ENCODE peak calls at places on chromosome 2, in eight cellular contexts. One of them, this sample, is unnamed.

GRCh38 chr2:106562232-106562631 is 75.1 kb downstream of the CD8B2 start:
- DNase-seq in activated T-cell treated with anti-CD3 and anti-CD28 coated beads, Interleukin-2, amount 50 U/mL, for 72 hours: no peak
- DNase-seq in SW 1271: no peak
- DNase-seq in caudate nucleus: no peak
- DNase-seq in AG08395: no peak
- DNase-seq in AG10803: no peak
- DNase-seq in AML-193: no peak
- DNase-seq in iPS-NIHi11: no peak
- DNase-seq in this sample: no peak

GRCh38 chr2:239955989-239956817 is 68.9 kb downstream of the NDUFA10 start:
- DNase-seq in activated T-cell treated with anti-CD3 and anti-CD28 coated beads, Interleukin-2, amount 50 U/mL, for 72 hours: no peak
- DNase-seq in SW 1271: no peak
- DNase-seq in caudate nucleus: no peak
- DNase-seq in AG08395: no peak
- DNase-seq in AG10803: no peak
- DNase-seq in AML-193: no peak
- DNase-seq in iPS-NIHi11: no peak
- DNase-seq in this sample: no peak

GRCh38 chr2:233831011-233831721 is 23.2 kb downstream of the HJURP start:
- DNase-seq in activated T-cell treated with anti-CD3 and anti-CD28 coated beads, Interleukin-2, amount 50 U/mL, for 72 hours: no peak
- DNase-seq in SW 1271: no peak
- DNase-seq in caudate nucleus: no peak
- DNase-seq in AG08395: no peak
- DNase-seq in AG10803: no peak
- DNase-seq in AML-193: no peak
- DNase-seq in iPS-NIHi11: no peak
- DNase-seq in this sample: no peak

GRCh38 chr2:6960659-6961058 is 43.4 kb downstream of the RNF144A start:
- DNase-seq in activated T-cell treated with anti-CD3 and anti-CD28 coated beads, Interleukin-2, amount 50 U/mL, for 72 hours: no peak
- DNase-seq in SW 1271: no peak
- DNase-seq in caudate nucleus: no peak
- DNase-seq in AG08395: peak; percentile 45
- DNase-seq in AG10803: peak; percentile 82
- DNase-seq in AML-193: no peak
- DNase-seq in iPS-NIHi11: no peak
- DNase-seq in this sample: peak; percentile 37

GRCh38 chr2:143698888-143699570 is 569.8 kb downstream of the ARHGAP15 start:
- DNase-seq in activated T-cell treated with anti-CD3 and anti-CD28 coated beads, Interleukin-2, amount 50 U/mL, for 72 hours: no peak
- DNase-seq in SW 1271: no peak
- DNase-seq in caudate nucleus: no peak
- DNase-seq in AG08395: no peak
- DNase-seq in AG10803: no peak
- DNase-seq in AML-193: no peak
- DNase-seq in iPS-NIHi11: no peak
- DNase-seq in this sample: no peak

GRCh38 chr2:166485558-166486193 is 8.4 kb downstream of the SCN7A start:
- DNase-seq in activated T-cell treated with anti-CD3 and anti-CD28 coated beads, Interleukin-2, amount 50 U/mL, for 72 hours: no peak
- DNase-seq in SW 1271: no peak
- DNase-seq in caudate nucleus: no peak
- DNase-seq in AG08395: no peak
- DNase-seq in AG10803: no peak
- DNase-seq in AML-193: no peak
- DNase-seq in iPS-NIHi11: no peak
- DNase-seq in this sample: no peak

GRCh38 chr2:209474960-209475359 is 51.1 kb downstream of the MAP2 start:
- DNase-seq in activated T-cell treated with anti-CD3 and anti-CD28 coated beads, Interleukin-2, amount 50 U/mL, for 72 hours: no peak
- DNase-seq in SW 1271: no peak
- DNase-seq in caudate nucleus: no peak
- DNase-seq in AG08395: no peak
- DNase-seq in AG10803: no peak
- DNase-seq in AML-193: no peak
- DNase-seq in iPS-NIHi11: no peak
- DNase-seq in this sample: no peak

GRCh38 chr2:233164117-233164516 is 87.4 kb upstream of the ATG16L1 start:
- DNase-seq in activated T-cell treated with anti-CD3 and anti-CD28 coated beads, Interleukin-2, amount 50 U/mL, for 72 hours: no peak
- DNase-seq in SW 1271: no peak
- DNase-seq in caudate nucleus: no peak
- DNase-seq in AG08395: no peak
- DNase-seq in AG10803: no peak
- DNase-seq in AML-193: no peak
- DNase-seq in iPS-NIHi11: no peak
- DNase-seq in this sample: no peak

GRCh38 chr2:112921982-112922381 is 11.0 kb downstream of the IL37 start:
- DNase-seq in activated T-cell treated with anti-CD3 and anti-CD28 coated beads, Interleukin-2, amount 50 U/mL, for 72 hours: no peak
- DNase-seq in SW 1271: no peak
- DNase-seq in caudate nucleus: no peak
- DNase-seq in AG08395: no peak
- DNase-seq in AG10803: no peak
- DNase-seq in AML-193: no peak
- DNase-seq in iPS-NIHi11: no peak
- DNase-seq in this sample: no peak

GRCh38 chr2:191296083-191297006 is 51.1 kb downstream of the MYO1B start:
- DNase-seq in activated T-cell treated with anti-CD3 and anti-CD28 coated beads, Interleukin-2, amount 50 U/mL, for 72 hours: no peak
- DNase-seq in SW 1271: no peak
- DNase-seq in caudate nucleus: no peak
- DNase-seq in AG08395: peak; percentile 21
- DNase-seq in AG10803: peak; percentile 81
- DNase-seq in AML-193: no peak
- DNase-seq in iPS-NIHi11: no peak
- DNase-seq in this sample: peak; percentile 44

GRCh38 chr2:198456418-198456817 is 652.0 kb downstream of the PLCL1 start:
- DNase-seq in activated T-cell treated with anti-CD3 and anti-CD28 coated beads, Interleukin-2, amount 50 U/mL, for 72 hours: no peak
- DNase-seq in SW 1271: no peak
- DNase-seq in caudate nucleus: no peak
- DNase-seq in AG08395: peak; percentile 21
- DNase-seq in AG10803: peak; percentile 50
- DNase-seq in AML-193: no peak
- DNase-seq in iPS-NIHi11: no peak
- DNase-seq in this sample: peak; percentile 22

GRCh38 chr2:64869126-64869525 is 120.1 kb upstream of the SLC1A4 start:
- DNase-seq in activated T-cell treated with anti-CD3 and anti-CD28 coated beads, Interleukin-2, amount 50 U/mL, for 72 hours: no peak
- DNase-seq in SW 1271: no peak
- DNase-seq in caudate nucleus: no peak
- DNase-seq in AG08395: no peak
- DNase-seq in AG10803: no peak
- DNase-seq in AML-193: no peak
- DNase-seq in iPS-NIHi11: no peak
- DNase-seq in this sample: no peak

GRCh38 chr2:92073036-92073814 is 2798.0 kb upstream of the TEKT4 start:
- DNase-seq in activated T-cell treated with anti-CD3 and anti-CD28 coated beads, Interleukin-2, amount 50 U/mL, for 72 hours: no peak
- DNase-seq in SW 1271: no peak
- DNase-seq in caudate nucleus: no peak
- DNase-seq in AG08395: no peak
- DNase-seq in AG10803: no peak
- DNase-seq in AML-193: no peak
- DNase-seq in iPS-NIHi11: no peak
- DNase-seq in this sample: peak; percentile 0

GRCh38 chr2:216698895-216699294 is 3.5 kb upstream of the IGFBP5 start:
- DNase-seq in activated T-cell treated with anti-CD3 and anti-CD28 coated beads, Interleukin-2, amount 50 U/mL, for 72 hours: no peak
- DNase-seq in SW 1271: peak; percentile 62
- DNase-seq in caudate nucleus: peak; percentile 6
- DNase-seq in AG08395: peak; percentile 62
- DNase-seq in AG10803: peak; percentile 73
- DNase-seq in AML-193: peak; percentile 68
- DNase-seq in iPS-NIHi11: peak; percentile 70
- DNase-seq in this sample: peak; percentile 65

GRCh38 chr2:152242787-152243472 is 67.4 kb upstream of the STAM2 start:
- DNase-seq in activated T-cell treated with anti-CD3 and anti-CD28 coated beads, Interleukin-2, amount 50 U/mL, for 72 hours: no peak
- DNase-seq in SW 1271: no peak
- DNase-seq in caudate nucleus: no peak
- DNase-seq in AG08395: no peak
- DNase-seq in AG10803: no peak
- DNase-seq in AML-193: no peak
- DNase-seq in iPS-NIHi11: peak; percentile 16
- DNase-seq in this sample: no peak

GRCh38 chr2:136727973-136728699 is 37.2 kb upstream of the THSD7B start:
- DNase-seq in activated T-cell treated with anti-CD3 and anti-CD28 coated beads, Interleukin-2, amount 50 U/mL, for 72 hours: no peak
- DNase-seq in SW 1271: no peak
- DNase-seq in caudate nucleus: no peak
- DNase-seq in AG08395: no peak
- DNase-seq in AG10803: no peak
- DNase-seq in AML-193: no peak
- DNase-seq in iPS-NIHi11: no peak
- DNase-seq in this sample: no peak

GRCh38 chr2:181685150-181685688 is 4.9 kb upstream of the NEUROD1 start:
- DNase-seq in activated T-cell treated with anti-CD3 and anti-CD28 coated beads, Interleukin-2, amount 50 U/mL, for 72 hours: no peak
- DNase-seq in SW 1271: no peak
- DNase-seq in caudate nucleus: no peak
- DNase-seq in AG08395: peak; percentile 12
- DNase-seq in AG10803: peak; percentile 2
- DNase-seq in AML-193: no peak
- DNase-seq in iPS-NIHi11: peak; percentile 61
- DNase-seq in this sample: peak; percentile 34

GRCh38 chr2:241130316-241130715 is 19.0 kb downstream of the PASK start:
- DNase-seq in activated T-cell treated with anti-CD3 and anti-CD28 coated beads, Interleukin-2, amount 50 U/mL, for 72 hours: no peak
- DNase-seq in SW 1271: no peak
- DNase-seq in caudate nucleus: no peak
- DNase-seq in AG08395: no peak
- DNase-seq in AG10803: no peak
- DNase-seq in AML-193: no peak
- DNase-seq in iPS-NIHi11: no peak
- DNase-seq in this sample: no peak

GRCh38 chr2:2291500-2292260 is 39.4 kb downstream of the MYT1L start:
- DNase-seq in activated T-cell treated with anti-CD3 and anti-CD28 coated beads, Interleukin-2, amount 50 U/mL, for 72 hours: no peak
- DNase-seq in SW 1271: peak; percentile 1
- DNase-seq in caudate nucleus: peak; percentile 62
- DNase-seq in AG08395: peak; percentile 25
- DNase-seq in AG10803: peak; percentile 4
- DNase-seq in AML-193: no peak
- DNase-seq in iPS-NIHi11: peak; percentile 83
- DNase-seq in this sample: peak; percentile 62

GRCh38 chr2:226644342-226644957 is 155.2 kb downstream of the IRS1 start:
- DNase-seq in activated T-cell treated with anti-CD3 and anti-CD28 coated beads, Interleukin-2, amount 50 U/mL, for 72 hours: no peak
- DNase-seq in SW 1271: no peak
- DNase-seq in caudate nucleus: no peak
- DNase-seq in AG08395: peak; percentile 56
- DNase-seq in AG10803: peak; percentile 47
- DNase-seq in AML-193: no peak
- DNase-seq in iPS-NIHi11: no peak
- DNase-seq in this sample: peak; percentile 64

GRCh38 chr2:227460079-227460485 is 11.9 kb upstream of the AGFG1 start:
- DNase-seq in activated T-cell treated with anti-CD3 and anti-CD28 coated beads, Interleukin-2, amount 50 U/mL, for 72 hours: peak; percentile 80
- DNase-seq in SW 1271: no peak
- DNase-seq in caudate nucleus: no peak
- DNase-seq in AG08395: peak; percentile 41
- DNase-seq in AG10803: peak; percentile 65
- DNase-seq in AML-193: no peak
- DNase-seq in iPS-NIHi11: no peak
- DNase-seq in this sample: peak; percentile 24

GRCh38 chr2:229654437-229654836 is 59.9 kb downstream of the DNER start:
- DNase-seq in activated T-cell treated with anti-CD3 and anti-CD28 coated beads, Interleukin-2, amount 50 U/mL, for 72 hours: no peak
- DNase-seq in SW 1271: no peak
- DNase-seq in caudate nucleus: no peak
- DNase-seq in AG08395: no peak
- DNase-seq in AG10803: no peak
- DNase-seq in AML-193: no peak
- DNase-seq in iPS-NIHi11: no peak
- DNase-seq in this sample: no peak

This sample was measured in AG20443.